ENCODE peak calls at places on chromosomes 3 and 15, in nine cellular contexts. Q, L, X, F, P, K, C, I and Z are unnamed samples.

GRCh38 chr3:162390891-162391290 is 894.3 kb downstream of the OTOL1 start:
- DNase-seq in Q (no peak), C (no peak), F (no peak), L (no peak), X (no peak), K (peak), I (no peak), P (no peak), Z (no peak)

GRCh38 chr3:81443457-81443782 is 318.0 kb downstream of the GBE1 start:
- DNase-seq in Q (no peak), K (peak), I (no peak), F (no peak), X (no peak), L (no peak), P (no peak), C (no peak), Z (no peak)

GRCh38 chr3:63911901-63912767 is at the start of gene SCAANT1:
- DNase-seq in P (peak), I (peak), K (peak), C (peak), L (peak), Q (peak), F (peak), X (peak), Z (peak)

GRCh38 chr15:83164409-83165404 is 42.9 kb downstream of the HDGFL3 start:
- DNase-seq in I (no peak), L (peak), C (no peak), X (no peak), F (no peak), Q (no peak), K (no peak), P (no peak), Z (peak)

GRCh38 chr15:74196175-74196574 is 6.4 kb downstream of the STRA6 start:
- DNase-seq in L (no peak), I (no peak), P (no peak), C (peak), K (peak), F (no peak), Q (no peak), X (peak), Z (no peak)

GRCh38 chr15:85532689-85533088 is 152.3 kb downstream of the AKAP13 start:
- DNase-seq in P (no peak), L (no peak), C (no peak), K (no peak), X (no peak), I (no peak), F (no peak), Q (no peak), Z (no peak)

GRCh38 chr3:196149375-196149774 is 61.8 kb downstream of the ZDHHC19 start:
- DNase-seq in P (no peak), I (no peak), L (no peak), X (no peak), K (no peak), Q (no peak), F (no peak), C (no peak), Z (no peak)

GRCh38 chr3:102174312-102174712 is 260.5 kb upstream of the ZPLD1 start:
- DNase-seq in C (no peak), P (no peak), X (peak), K (peak), L (peak), F (no peak), I (no peak), Q (no peak), Z (no peak)

GRCh38 chr15:81024265-81024875 is 23.6 kb downstream of the TLNRD1 start:
- DNase-seq in X (no peak), P (no peak), L (no peak), F (no peak), C (no peak), Q (peak), K (no peak), I (no peak), Z (no peak)

GRCh38 chr3:23806322-23807160 is 786 bp downstream of the UBE2E1 start:
- DNase-seq in I (peak), X (no peak), L (no peak), F (no peak), Q (peak), K (no peak), P (no peak), C (peak), Z (peak)

GRCh38 chr3:47425383-47425778 is 44.6 kb downstream of the PTPN23 start:
- DNase-seq in X (no peak), I (no peak), Q (no peak), F (no peak), C (no peak), K (no peak), P (no peak), L (no peak), Z (no peak)

GRCh38 chr3:159266779-159267178 is 464.9 kb downstream of the MFSD1 start:
- DNase-seq in K (peak), Q (peak), X (no peak), I (peak), C (peak), F (no peak), P (no peak), L (no peak), Z (no peak)

GRCh38 chr3:30626443-30627181 is 20.2 kb downstream of the TGFBR2 start:
- DNase-seq in X (peak), Q (no peak), K (no peak), L (no peak), P (no peak), C (no peak), I (no peak), F (no peak), Z (no peak)

GRCh38 chr3:70550723-70551319 is 238.4 kb upstream of the MDFIC2 start:
- DNase-seq in I (peak), K (peak), Q (peak), C (peak), F (peak), L (peak), P (peak), X (no peak), Z (peak)

GRCh38 chr3:43180027-43180426 is 74.1 kb upstream of the POMGNT2 start:
- DNase-seq in I (no peak), P (peak), X (peak), K (no peak), C (no peak), L (peak), Q (peak), F (peak), Z (peak)

GRCh38 chr3:37491343-37491742 is 317.0 kb upstream of the LRRFIP2 start:
- DNase-seq in I (no peak), X (no peak), F (no peak), P (no peak), Q (no peak), C (no peak), L (no peak), K (no peak), Z (no peak)

GRCh38 chr3:152320201-152320617 is 51.5 kb downstream of the MBNL1 start:
- DNase-seq in C (no peak), K (no peak), I (no peak), F (no peak), Q (peak), X (no peak), P (no peak), L (peak), Z (no peak)

GRCh38 chr3:106341090-106341489 is 472.3 kb upstream of the CBLB start:
- DNase-seq in F (no peak), L (no peak), C (no peak), X (no peak), Q (peak), I (no peak), P (no peak), K (no peak), Z (no peak)

GRCh38 chr3:15040844-15041243 is 24.3 kb downstream of the MRPS25 start:
- DNase-seq in F (no peak), I (no peak), P (no peak), X (no peak), C (peak), L (no peak), K (no peak), Q (no peak), Z (no peak)

GRCh38 chr3:1183320-1184048 is 90.7 kb downstream of the CNTN6 start:
- DNase-seq in K (peak), F (no peak), Q (no peak), I (no peak), C (no peak), P (no peak), X (peak), L (no peak), Z (no peak)